ENCODE peak calls at places on chromosomes 12 and 14, in seven cellular contexts. One of them, this sample, is unnamed.

GRCh38 chr12:95390192-95390591 is 83.8 kb upstream of the METAP2 start:
- DNase-seq in RWPE1: no peak
- DNase-seq in breast epithelium: no peak
- DNase-seq in progenitor cell of endocrine pancreas: no peak
- DNase-seq in ovary: no peak
- DNase-seq in right lobe of liver: no peak
- DNase-seq in D721Med: no peak
- DNase-seq in this sample: no peak

GRCh38 chr14:45252356-45253069 is 489 bp downstream of the MIS18BP1 start:
- DNase-seq in RWPE1: no peak
- DNase-seq in breast epithelium: no peak
- DNase-seq in progenitor cell of endocrine pancreas: no peak
- DNase-seq in ovary: no peak
- DNase-seq in right lobe of liver: no peak
- DNase-seq in D721Med: no peak
- DNase-seq in this sample: no peak

GRCh38 chr12:10235761-10236631 is 23.3 kb downstream of the GABARAPL1 start:
- DNase-seq in RWPE1: peak; percentile 47
- DNase-seq in breast epithelium: no peak
- DNase-seq in progenitor cell of endocrine pancreas: no peak
- DNase-seq in ovary: peak; percentile 22
- DNase-seq in right lobe of liver: no peak
- DNase-seq in D721Med: no peak
- DNase-seq in this sample: no peak

GRCh38 chr12:52506858-52507715 is 13.1 kb downstream of the KRT5 start:
- DNase-seq in RWPE1: no peak
- DNase-seq in breast epithelium: no peak
- DNase-seq in progenitor cell of endocrine pancreas: no peak
- DNase-seq in ovary: no peak
- DNase-seq in right lobe of liver: no peak
- DNase-seq in D721Med: no peak
- DNase-seq in this sample: no peak

GRCh38 chr14:23469906-23470403 is 452 bp downstream of the NGDN start:
- DNase-seq in RWPE1: no peak
- DNase-seq in breast epithelium: no peak
- DNase-seq in progenitor cell of endocrine pancreas: no peak
- DNase-seq in ovary: no peak
- DNase-seq in right lobe of liver: no peak
- DNase-seq in D721Med: no peak
- DNase-seq in this sample: no peak

GRCh38 chr14:67856806-67857205 is 37.2 kb downstream of the RAD51B start:
- DNase-seq in RWPE1: no peak
- DNase-seq in breast epithelium: no peak
- DNase-seq in progenitor cell of endocrine pancreas: no peak
- DNase-seq in ovary: no peak
- DNase-seq in right lobe of liver: no peak
- DNase-seq in D721Med: no peak
- DNase-seq in this sample: no peak

GRCh38 chr12:47755655-47756562 is 2.8 kb downstream of the RAPGEF3 start:
- DNase-seq in RWPE1: no peak
- DNase-seq in breast epithelium: no peak
- DNase-seq in progenitor cell of endocrine pancreas: no peak
- DNase-seq in ovary: no peak
- DNase-seq in right lobe of liver: no peak
- DNase-seq in D721Med: no peak
- DNase-seq in this sample: no peak

GRCh38 chr12:93080994-93081809 is 152.1 kb upstream of the EEA1 start:
- DNase-seq in RWPE1: no peak
- DNase-seq in breast epithelium: no peak
- DNase-seq in progenitor cell of endocrine pancreas: no peak
- DNase-seq in ovary: no peak
- DNase-seq in right lobe of liver: no peak
- DNase-seq in D721Med: no peak
- DNase-seq in this sample: no peak

GRCh38 chr14:93954900-93955891 is 21.2 kb downstream of the ASB2 start:
- DNase-seq in RWPE1: no peak
- DNase-seq in breast epithelium: no peak
- DNase-seq in progenitor cell of endocrine pancreas: no peak
- DNase-seq in ovary: no peak
- DNase-seq in right lobe of liver: no peak
- DNase-seq in D721Med: no peak
- DNase-seq in this sample: no peak

GRCh38 chr12:47087088-47087688 is 7.4 kb upstream of the AMIGO2 start:
- DNase-seq in RWPE1: no peak
- DNase-seq in breast epithelium: no peak
- DNase-seq in progenitor cell of endocrine pancreas: no peak
- DNase-seq in ovary: no peak
- DNase-seq in right lobe of liver: no peak
- DNase-seq in D721Med: no peak
- DNase-seq in this sample: no peak

GRCh38 chr12:93166891-93167307 is 210.8 kb upstream of the NUDT4 start:
- DNase-seq in RWPE1: no peak
- DNase-seq in breast epithelium: no peak
- DNase-seq in progenitor cell of endocrine pancreas: no peak
- DNase-seq in ovary: no peak
- DNase-seq in right lobe of liver: no peak
- DNase-seq in D721Med: no peak
- DNase-seq in this sample: no peak

GRCh38 chr14:92586001-92586947 is 72.7 kb downstream of the RIN3 start:
- DNase-seq in RWPE1: no peak
- DNase-seq in breast epithelium: no peak
- DNase-seq in progenitor cell of endocrine pancreas: no peak
- DNase-seq in ovary: no peak
- DNase-seq in right lobe of liver: no peak
- DNase-seq in D721Med: no peak
- DNase-seq in this sample: no peak

GRCh38 chr14:33309081-33309480 is 370.4 kb downstream of the NPAS3 start:
- DNase-seq in RWPE1: no peak
- DNase-seq in breast epithelium: no peak
- DNase-seq in progenitor cell of endocrine pancreas: no peak
- DNase-seq in ovary: no peak
- DNase-seq in right lobe of liver: no peak
- DNase-seq in D721Med: no peak
- DNase-seq in this sample: no peak

GRCh38 chr12:71415336-71416231 is 24.0 kb upstream of the LGR5 start:
- DNase-seq in RWPE1: peak; percentile 43
- DNase-seq in breast epithelium: no peak
- DNase-seq in progenitor cell of endocrine pancreas: no peak
- DNase-seq in ovary: no peak
- DNase-seq in right lobe of liver: no peak
- DNase-seq in D721Med: no peak
- DNase-seq in this sample: no peak

GRCh38 chr12:132106921-132107320 is 37.2 kb downstream of the DDX51 start:
- DNase-seq in RWPE1: peak; percentile 27
- DNase-seq in breast epithelium: no peak
- DNase-seq in progenitor cell of endocrine pancreas: no peak
- DNase-seq in ovary: no peak
- DNase-seq in right lobe of liver: no peak
- DNase-seq in D721Med: no peak
- DNase-seq in this sample: no peak

GRCh38 chr12:7295529-7295928 is 8.3 kb upstream of the ACSM4 start:
- DNase-seq in RWPE1: no peak
- DNase-seq in breast epithelium: no peak
- DNase-seq in progenitor cell of endocrine pancreas: no peak
- DNase-seq in ovary: no peak
- DNase-seq in right lobe of liver: no peak
- DNase-seq in D721Med: no peak
- DNase-seq in this sample: no peak

GRCh38 chr12:48980953-48981756 is 3.0 kb downstream of the WNT1 start:
- DNase-seq in RWPE1: no peak
- DNase-seq in breast epithelium: no peak
- DNase-seq in progenitor cell of endocrine pancreas: no peak
- DNase-seq in ovary: no peak
- DNase-seq in right lobe of liver: no peak
- DNase-seq in D721Med: no peak
- DNase-seq in this sample: no peak

GRCh38 chr14:24013654-24014514 is 25.2 kb downstream of the DHRS4L2 start:
- DNase-seq in RWPE1: peak; percentile 70
- DNase-seq in breast epithelium: no peak
- DNase-seq in progenitor cell of endocrine pancreas: peak; percentile 45
- DNase-seq in ovary: peak; percentile 30
- DNase-seq in right lobe of liver: peak; percentile 50
- DNase-seq in D721Med: peak; percentile 23
- DNase-seq in this sample: no peak

GRCh38 chr12:121036810-121037326 is 2.2 kb downstream of the OASL start:
- DNase-seq in RWPE1: peak; percentile 79
- DNase-seq in breast epithelium: no peak
- DNase-seq in progenitor cell of endocrine pancreas: no peak
- DNase-seq in ovary: no peak
- DNase-seq in right lobe of liver: no peak
- DNase-seq in D721Med: no peak
- DNase-seq in this sample: no peak

GRCh38 chr12:56724660-56724988 is 475 bp downstream of the NACA start:
- DNase-seq in RWPE1: peak; percentile 32
- DNase-seq in breast epithelium: no peak
- DNase-seq in progenitor cell of endocrine pancreas: no peak
- DNase-seq in ovary: peak; percentile 35
- DNase-seq in right lobe of liver: no peak
- DNase-seq in D721Med: no peak
- DNase-seq in this sample: no peak

GRCh38 chr14:36215217-36215598 is 38.7 kb upstream of the PTCSC3 start:
- DNase-seq in RWPE1: no peak
- DNase-seq in breast epithelium: no peak
- DNase-seq in progenitor cell of endocrine pancreas: no peak
- DNase-seq in ovary: no peak
- DNase-seq in right lobe of liver: no peak
- DNase-seq in D721Med: no peak
- DNase-seq in this sample: no peak

GRCh38 chr12:69657376-69658137 is 41.5 kb downstream of the BEST3 start:
- DNase-seq in RWPE1: no peak
- DNase-seq in breast epithelium: no peak
- DNase-seq in progenitor cell of endocrine pancreas: no peak
- DNase-seq in ovary: no peak
- DNase-seq in right lobe of liver: no peak
- DNase-seq in D721Med: no peak
- DNase-seq in this sample: no peak

GRCh38 chr12:105431537-105431936 is 101.0 kb downstream of the C12orf75 start:
- DNase-seq in RWPE1: no peak
- DNase-seq in breast epithelium: no peak
- DNase-seq in progenitor cell of endocrine pancreas: no peak
- DNase-seq in ovary: no peak
- DNase-seq in right lobe of liver: no peak
- DNase-seq in D721Med: no peak
- DNase-seq in this sample: no peak

GRCh38 chr14:31265701-31266398 is 58.3 kb upstream of the HECTD1 start:
- DNase-seq in RWPE1: peak; percentile 48
- DNase-seq in breast epithelium: no peak
- DNase-seq in progenitor cell of endocrine pancreas: no peak
- DNase-seq in ovary: no peak
- DNase-seq in right lobe of liver: peak; percentile 90
- DNase-seq in D721Med: no peak
- DNase-seq in this sample: no peak

GRCh38 chr12:25020621-25021243 is 71.8 kb upstream of the BCAT1 start:
- DNase-seq in RWPE1: no peak
- DNase-seq in breast epithelium: no peak
- DNase-seq in progenitor cell of endocrine pancreas: no peak
- DNase-seq in ovary: no peak
- DNase-seq in right lobe of liver: no peak
- DNase-seq in D721Med: no peak
- DNase-seq in this sample: no peak

GRCh38 chr12:102847131-102847530 is 69.9 kb downstream of the PAH start:
- DNase-seq in RWPE1: no peak
- DNase-seq in breast epithelium: no peak
- DNase-seq in progenitor cell of endocrine pancreas: no peak
- DNase-seq in ovary: no peak
- DNase-seq in right lobe of liver: no peak
- DNase-seq in D721Med: no peak
- DNase-seq in this sample: no peak

GRCh38 chr14:89000007-89000942 is 175.8 kb downstream of the TTC8 start:
- DNase-seq in RWPE1: peak; percentile 89
- DNase-seq in breast epithelium: no peak
- DNase-seq in progenitor cell of endocrine pancreas: no peak
- DNase-seq in ovary: no peak
- DNase-seq in right lobe of liver: no peak
- DNase-seq in D721Med: no peak
- DNase-seq in this sample: no peak

GRCh38 chr14:94827711-94828505 is 58.0 kb upstream of the GSC start:
- DNase-seq in RWPE1: no peak
- DNase-seq in breast epithelium: peak; percentile 57
- DNase-seq in progenitor cell of endocrine pancreas: no peak
- DNase-seq in ovary: no peak
- DNase-seq in right lobe of liver: no peak
- DNase-seq in D721Med: no peak
- DNase-seq in this sample: no peak

DNA sequence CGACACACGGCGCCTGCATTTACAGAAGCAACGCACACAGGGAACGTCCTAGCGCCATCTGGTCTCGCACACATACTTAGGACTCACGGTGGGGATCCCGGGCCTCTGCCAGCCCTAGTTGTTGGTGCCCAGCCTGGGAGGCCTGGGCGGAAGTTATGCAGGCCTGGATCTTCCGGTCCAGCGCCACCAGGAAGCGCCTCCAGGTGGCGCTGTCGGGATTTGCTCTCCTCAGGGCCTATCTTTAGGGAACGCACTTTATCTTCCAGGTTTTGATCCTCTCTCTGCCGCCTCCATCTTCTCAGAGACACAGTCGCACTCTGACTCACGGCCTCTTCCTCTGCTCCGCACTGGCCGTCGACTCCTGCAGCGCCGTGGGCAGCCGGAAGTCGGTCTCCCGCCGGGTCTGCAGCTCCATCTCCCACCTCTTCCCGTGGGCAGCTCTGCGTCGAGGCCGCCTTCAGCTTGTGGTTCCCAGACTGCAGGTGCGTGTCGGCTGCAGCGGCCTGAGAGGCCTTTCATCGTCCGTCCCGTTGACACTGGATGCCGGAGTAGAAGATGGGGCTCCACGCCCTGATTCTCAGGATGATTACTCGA is 760.4 kb downstream of the TMEM121 start:
- DNase-seq in RWPE1: no peak
- DNase-seq in breast epithelium: no peak
- DNase-seq in progenitor cell of endocrine pancreas: no peak
- DNase-seq in ovary: no peak
- DNase-seq in right lobe of liver: no peak
- DNase-seq in D721Med: no peak
- DNase-seq in this sample: no peak
- TF ChIP-seq CTCF in RWPE1: no peak
- TF ChIP-seq CTCF in breast epithelium: no peak
- TF ChIP-seq CTCF in progenitor cell of endocrine pancreas: no peak
- TF ChIP-seq CTCF in ovary: no peak
- TF ChIP-seq CTCF in right lobe of liver: no peak
- TF ChIP-seq CTCF in D721Med: peak; percentile 20
- TF ChIP-seq CTCF in this sample: no peak

GRCh38 chr14:78029471-78030372 is 140.5 kb upstream of the NRXN3 start:
- DNase-seq in RWPE1: no peak
- DNase-seq in breast epithelium: no peak
- DNase-seq in progenitor cell of endocrine pancreas: no peak
- DNase-seq in ovary: no peak
- DNase-seq in right lobe of liver: no peak
- DNase-seq in D721Med: no peak
- DNase-seq in this sample: no peak
- TF ChIP-seq CTCF in RWPE1: no peak
- TF ChIP-seq CTCF in breast epithelium: no peak
- TF ChIP-seq CTCF in progenitor cell of endocrine pancreas: peak; percentile 19
- TF ChIP-seq CTCF in ovary: no peak
- TF ChIP-seq CTCF in right lobe of liver: no peak
- TF ChIP-seq CTCF in D721Med: peak; percentile 5
- TF ChIP-seq CTCF in this sample: no peak

GRCh38 chr12:108570743-108571603 is 8.6 kb downstream of the ISCU start:
- DNase-seq in RWPE1: no peak
- DNase-seq in breast epithelium: no peak
- DNase-seq in progenitor cell of endocrine pancreas: no peak
- DNase-seq in ovary: no peak
- DNase-seq in right lobe of liver: peak; percentile 31
- DNase-seq in D721Med: no peak
- DNase-seq in this sample: no peak
- TF ChIP-seq CTCF in RWPE1: no peak
- TF ChIP-seq CTCF in breast epithelium: peak; percentile 49
- TF ChIP-seq CTCF in progenitor cell of endocrine pancreas: peak; percentile 25
- TF ChIP-seq CTCF in ovary: no peak
- TF ChIP-seq CTCF in right lobe of liver: no peak
- TF ChIP-seq CTCF in D721Med: peak; percentile 29
- TF ChIP-seq CTCF in this sample: no peak

GRCh38 chr14:74084277-74085046 is at the start of the genes ALDH6A1 and LIN52:
- DNase-seq in RWPE1: peak; percentile 100
- DNase-seq in breast epithelium: peak; percentile 100
- DNase-seq in progenitor cell of endocrine pancreas: peak; percentile 99
- DNase-seq in ovary: peak; percentile 100
- DNase-seq in right lobe of liver: peak; percentile 99
- DNase-seq in D721Med: peak; percentile 97
- DNase-seq in this sample: peak; percentile 94
- TF ChIP-seq CTCF in RWPE1: no peak
- TF ChIP-seq CTCF in breast epithelium: peak; percentile 13
- TF ChIP-seq CTCF in progenitor cell of endocrine pancreas: no peak
- TF ChIP-seq CTCF in ovary: peak; percentile 47
- TF ChIP-seq CTCF in right lobe of liver: no peak
- TF ChIP-seq CTCF in D721Med: no peak
- TF ChIP-seq CTCF in this sample: no peak